ENCODE peak calls at places on chromosome 20, in eight cellular contexts. A, I, Y, P, R, M, N and C are unnamed samples.
A peak's percentile ranks its signal among the peaks of the same experiment; 100 is the strongest.

GRCh38 chr20:62117658-62118057 is 4.6 kb upstream of the LSM14B start:
- DNase-seq in Y (no peak), I (peak; percentile 49), N (no peak), R (no peak), P (no peak), M (peak; percentile 60), A (peak; percentile 80), C (no peak)

GRCh38 chr20:46220808-46221207 is 87.5 kb downstream of the CDH22 start:
- DNase-seq in M (peak; percentile 40), R (no peak), P (peak; percentile 19), Y (no peak), N (no peak), I (no peak), A (no peak), C (peak; percentile 60)

GRCh38 chr20:3687655-3688054 is 5.8 kb upstream of the ADAM33 start:
- DNase-seq in Y (no peak), N (peak; percentile 50), R (no peak), A (no peak), P (peak; percentile 60), I (no peak), M (no peak), C (peak; percentile 76)

GRCh38 chr20:48295966-48296421 is 510.7 kb upstream of the SULF2 start:
- DNase-seq in N (no peak), I (no peak), R (no peak), M (no peak), P (peak; percentile 64), Y (no peak), A (no peak), C (no peak)

GRCh38 chr20:32971703-32972161 is 32.5 kb downstream of the SUN5 start:
- DNase-seq in Y (no peak), R (no peak), I (no peak), M (no peak), P (no peak), A (no peak), N (no peak), C (peak; percentile 51)

GRCh38 chr20:11376406-11376805 is 541.3 kb upstream of the BTBD3 start:
- DNase-seq in Y (no peak), M (no peak), A (no peak), N (no peak), I (no peak), R (no peak), P (peak; percentile 13), C (no peak)

GRCh38 chr20:15596220-15596875 is 976.9 kb downstream of the KIF16B start:
- DNase-seq in M (no peak), P (no peak), A (no peak), N (no peak), R (no peak), I (no peak), Y (peak; percentile 46), C (no peak)

GRCh38 chr20:57714409-57715267 is 4.8 kb upstream of the PMEPA1 start:
- DNase-seq in R (no peak), I (no peak), N (no peak), M (no peak), Y (no peak), A (no peak), P (peak; percentile 76), C (no peak)

GRCh38 chr20:57400821-57401564 is 9.8 kb downstream of the RBM38 start:
- DNase-seq in I (no peak), P (no peak), N (no peak), R (peak; percentile 95), Y (peak; percentile 37), M (peak; percentile 16), A (no peak), C (no peak)

GRCh38 chr20:54029176-54029575 is 41.2 kb downstream of the BCAS1 start:
- DNase-seq in P (no peak), A (no peak), Y (no peak), I (no peak), R (no peak), M (no peak), N (no peak), C (no peak)

GRCh38 chr20:48668451-48668946 is 159.3 kb downstream of the PREX1 start:
- DNase-seq in A (no peak), N (no peak), I (no peak), P (no peak), Y (no peak), R (no peak), M (no peak), C (no peak)

GRCh38 chr20:21147593-21147992 is 21.7 kb downstream of the KIZ start:
- DNase-seq in I (no peak), Y (no peak), P (peak; percentile 45), M (no peak), R (no peak), N (no peak), A (no peak), C (peak; percentile 17)

GRCh38 chr20:38927902-38928578 is 1.8 kb downstream of the FAM83D start:
- DNase-seq in P (peak; percentile 21), R (peak; percentile 16), A (no peak), N (no peak), Y (no peak), M (no peak), I (no peak), C (peak; percentile 11)

GRCh38 chr20:12061471-12061870 is 143.8 kb downstream of the BTBD3 start:
- DNase-seq in Y (no peak), A (no peak), N (no peak), M (no peak), R (no peak), I (no peak), P (no peak), C (no peak)

GRCh38 chr20:1390552-1391403 is 2.1 kb downstream of the FKBP1A start:
- DNase-seq in P (no peak), I (no peak), A (no peak), R (no peak), N (no peak), Y (no peak), M (no peak), C (no peak)

GRCh38 chr20:51339721-51340450 is 202.6 kb downstream of the NFATC2 start:
- DNase-seq in I (no peak), N (no peak), M (no peak), Y (no peak), R (no peak), A (no peak), P (no peak), C (no peak)

GRCh38 chr20:58192567-58192966 is 35.9 kb downstream of the ANKRD60 start:
- DNase-seq in I (no peak), R (peak; percentile 31), Y (no peak), N (no peak), P (peak; percentile 16), M (no peak), A (peak; percentile 42), C (peak; percentile 48)